ENCODE peak calls at places on chromosome 14, in ten cellular contexts. One of them, this sample, is unnamed.

GRCh38 chr14:76015191-76015590 is 29.6 kb downstream of the IFT43 start:
- DNase-seq in left ventricle myocardium inferior: no peak
- DNase-seq in mammary epithelial cell: no peak
- DNase-seq in fibroblast of lung: no peak
- DNase-seq in GM20000: no peak
- DNase-seq in GM12878: no peak
- DNase-seq in gastrocnemius medialis: no peak
- DNase-seq in HFFc6: no peak
- DNase-seq in thyroid gland: no peak
- DNase-seq in kidney: no peak
- DNase-seq in this sample: no peak

GRCh38 chr14:31207287-31207745 is 277 bp downstream of the HECTD1 start:
- DNase-seq in left ventricle myocardium inferior: no peak
- DNase-seq in mammary epithelial cell: peak
- DNase-seq in fibroblast of lung: no peak
- DNase-seq in GM20000: no peak
- DNase-seq in GM12878: no peak
- DNase-seq in gastrocnemius medialis: peak
- DNase-seq in HFFc6: peak
- DNase-seq in thyroid gland: no peak
- DNase-seq in kidney: no peak
- DNase-seq in this sample: peak

GRCh38 chr14:23568021-23568599 is 519 bp upstream of the AP1G2 start:
- DNase-seq in left ventricle myocardium inferior: no peak
- DNase-seq in mammary epithelial cell: no peak
- DNase-seq in fibroblast of lung: no peak
- DNase-seq in GM20000: no peak
- DNase-seq in GM12878: no peak
- DNase-seq in gastrocnemius medialis: peak
- DNase-seq in HFFc6: no peak
- DNase-seq in thyroid gland: no peak
- DNase-seq in kidney: peak
- DNase-seq in this sample: no peak

GRCh38 chr14:91377700-91378652 is 39.6 kb downstream of the CCDC88C start:
- DNase-seq in left ventricle myocardium inferior: no peak
- DNase-seq in mammary epithelial cell: no peak
- DNase-seq in fibroblast of lung: no peak
- DNase-seq in GM20000: no peak
- DNase-seq in GM12878: no peak
- DNase-seq in gastrocnemius medialis: no peak
- DNase-seq in HFFc6: peak
- DNase-seq in thyroid gland: no peak
- DNase-seq in kidney: no peak
- DNase-seq in this sample: no peak

GRCh38 chr14:21136024-21136423 is 19.8 kb downstream of the OR5AU1 start:
- DNase-seq in left ventricle myocardium inferior: no peak
- DNase-seq in mammary epithelial cell: no peak
- DNase-seq in fibroblast of lung: peak
- DNase-seq in GM20000: peak
- DNase-seq in GM12878: no peak
- DNase-seq in gastrocnemius medialis: no peak
- DNase-seq in HFFc6: no peak
- DNase-seq in thyroid gland: no peak
- DNase-seq in kidney: no peak
- DNase-seq in this sample: no peak

GRCh38 chr14:59239030-59239429 is 50.6 kb downstream of the DAAM1 start:
- DNase-seq in left ventricle myocardium inferior: no peak
- DNase-seq in mammary epithelial cell: no peak
- DNase-seq in fibroblast of lung: no peak
- DNase-seq in GM20000: no peak
- DNase-seq in GM12878: no peak
- DNase-seq in gastrocnemius medialis: no peak
- DNase-seq in HFFc6: no peak
- DNase-seq in thyroid gland: no peak
- DNase-seq in kidney: no peak
- DNase-seq in this sample: no peak

GRCh38 chr14:20627337-20628032 is 14.0 kb downstream of the OR6S1 start:
- DNase-seq in left ventricle myocardium inferior: no peak
- DNase-seq in mammary epithelial cell: peak
- DNase-seq in fibroblast of lung: no peak
- DNase-seq in GM20000: no peak
- DNase-seq in GM12878: no peak
- DNase-seq in gastrocnemius medialis: no peak
- DNase-seq in HFFc6: no peak
- DNase-seq in thyroid gland: no peak
- DNase-seq in kidney: no peak
- DNase-seq in this sample: no peak

GRCh38 chr14:64410084-64410774 is 22.1 kb downstream of the MTHFD1 start:
- DNase-seq in left ventricle myocardium inferior: no peak
- DNase-seq in mammary epithelial cell: peak
- DNase-seq in fibroblast of lung: peak
- DNase-seq in GM20000: no peak
- DNase-seq in GM12878: no peak
- DNase-seq in gastrocnemius medialis: no peak
- DNase-seq in HFFc6: peak
- DNase-seq in thyroid gland: no peak
- DNase-seq in kidney: no peak
- DNase-seq in this sample: no peak

GRCh38 chr14:68248481-68249255 is 429.1 kb downstream of the RAD51B start:
- DNase-seq in left ventricle myocardium inferior: no peak
- DNase-seq in mammary epithelial cell: peak
- DNase-seq in fibroblast of lung: peak
- DNase-seq in GM20000: peak
- DNase-seq in GM12878: peak
- DNase-seq in gastrocnemius medialis: peak
- DNase-seq in HFFc6: peak
- DNase-seq in thyroid gland: peak
- DNase-seq in kidney: peak
- DNase-seq in this sample: no peak
- TF ChIP-seq CTCF in left ventricle myocardium inferior: peak
- TF ChIP-seq CTCF in mammary epithelial cell: peak
- TF ChIP-seq CTCF in fibroblast of lung: peak
- TF ChIP-seq CTCF in GM20000: peak
- TF ChIP-seq CTCF in GM12878: peak
- TF ChIP-seq CTCF in gastrocnemius medialis: peak
- TF ChIP-seq CTCF in HFFc6: peak
- TF ChIP-seq CTCF in thyroid gland: peak
- TF ChIP-seq CTCF in kidney: peak
- TF ChIP-seq CTCF in this sample: peak

GRCh38 chr14:49550284-49551184 is 35.6 kb downstream of the RPS29 start:
- DNase-seq in left ventricle myocardium inferior: no peak
- DNase-seq in mammary epithelial cell: peak
- DNase-seq in fibroblast of lung: peak
- DNase-seq in GM20000: no peak
- DNase-seq in GM12878: no peak
- DNase-seq in gastrocnemius medialis: no peak
- DNase-seq in HFFc6: peak
- DNase-seq in thyroid gland: no peak
- DNase-seq in kidney: no peak
- DNase-seq in this sample: no peak
- TF ChIP-seq CTCF in left ventricle myocardium inferior: no peak
- TF ChIP-seq CTCF in mammary epithelial cell: peak
- TF ChIP-seq CTCF in fibroblast of lung: peak
- TF ChIP-seq CTCF in GM20000: no peak
- TF ChIP-seq CTCF in GM12878: no peak
- TF ChIP-seq CTCF in gastrocnemius medialis: no peak
- TF ChIP-seq CTCF in HFFc6: peak
- TF ChIP-seq CTCF in thyroid gland: no peak
- TF ChIP-seq CTCF in kidney: peak
- TF ChIP-seq CTCF in this sample: peak

GRCh38 chr14:69808919-69809808 is 12.1 kb upstream of the SLC10A1 start:
- DNase-seq in left ventricle myocardium inferior: no peak
- DNase-seq in mammary epithelial cell: no peak
- DNase-seq in fibroblast of lung: no peak
- DNase-seq in GM20000: no peak
- DNase-seq in GM12878: no peak
- DNase-seq in gastrocnemius medialis: no peak
- DNase-seq in HFFc6: no peak
- DNase-seq in thyroid gland: no peak
- DNase-seq in kidney: no peak
- DNase-seq in this sample: no peak

GRCh38 chr14:69798339-69798735 is 1.3 kb upstream of the SLC10A1 start:
- DNase-seq in left ventricle myocardium inferior: no peak
- DNase-seq in mammary epithelial cell: no peak
- DNase-seq in fibroblast of lung: no peak
- DNase-seq in GM20000: no peak
- DNase-seq in GM12878: no peak
- DNase-seq in gastrocnemius medialis: no peak
- DNase-seq in HFFc6: no peak
- DNase-seq in thyroid gland: no peak
- DNase-seq in kidney: no peak
- DNase-seq in this sample: no peak

GRCh38 chr14:69804902-69805301 is 7.9 kb upstream of the SLC10A1 start:
- DNase-seq in left ventricle myocardium inferior: no peak
- DNase-seq in mammary epithelial cell: no peak
- DNase-seq in fibroblast of lung: no peak
- DNase-seq in GM20000: no peak
- DNase-seq in GM12878: no peak
- DNase-seq in gastrocnemius medialis: no peak
- DNase-seq in HFFc6: no peak
- DNase-seq in thyroid gland: no peak
- DNase-seq in kidney: no peak
- DNase-seq in this sample: no peak

GRCh38 chr14:69807192-69807591 is 10.2 kb upstream of the SLC10A1 start:
- DNase-seq in left ventricle myocardium inferior: no peak
- DNase-seq in mammary epithelial cell: no peak
- DNase-seq in fibroblast of lung: no peak
- DNase-seq in GM20000: no peak
- DNase-seq in GM12878: no peak
- DNase-seq in gastrocnemius medialis: no peak
- DNase-seq in HFFc6: no peak
- DNase-seq in thyroid gland: no peak
- DNase-seq in kidney: no peak
- DNase-seq in this sample: no peak

DNA sequence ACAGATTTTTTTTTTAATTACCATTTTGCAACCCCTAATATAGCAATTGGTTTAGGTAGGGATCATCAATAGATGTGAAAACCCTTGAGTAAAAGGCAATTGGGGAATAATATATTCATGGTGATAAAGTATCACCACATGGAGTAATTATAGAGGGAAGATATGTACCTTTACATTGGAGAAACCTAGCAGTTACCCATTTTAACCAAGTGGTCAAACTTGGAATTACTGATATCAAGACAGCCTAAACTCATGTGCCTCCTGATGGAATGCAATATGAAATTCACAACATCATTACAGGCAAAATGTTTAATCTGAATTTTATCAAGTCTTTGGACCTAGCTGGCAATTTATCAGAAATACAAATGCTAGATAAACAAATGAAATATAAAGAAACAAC is 6.7 kb upstream of the SLC10A1 start:
- DNase-seq in left ventricle myocardium inferior: no peak
- DNase-seq in mammary epithelial cell: no peak
- DNase-seq in fibroblast of lung: no peak
- DNase-seq in GM20000: no peak
- DNase-seq in GM12878: no peak
- DNase-seq in gastrocnemius medialis: no peak
- DNase-seq in HFFc6: no peak
- DNase-seq in thyroid gland: no peak
- DNase-seq in kidney: no peak
- DNase-seq in this sample: no peak
- TF ChIP-seq CTCF in left ventricle myocardium inferior: no peak
- TF ChIP-seq CTCF in mammary epithelial cell: peak
- TF ChIP-seq CTCF in fibroblast of lung: peak
- TF ChIP-seq CTCF in GM20000: no peak
- TF ChIP-seq CTCF in GM12878: no peak
- TF ChIP-seq CTCF in gastrocnemius medialis: no peak
- TF ChIP-seq CTCF in HFFc6: peak
- TF ChIP-seq CTCF in thyroid gland: no peak
- TF ChIP-seq CTCF in kidney: no peak
- TF ChIP-seq CTCF in this sample: peak

DNA sequence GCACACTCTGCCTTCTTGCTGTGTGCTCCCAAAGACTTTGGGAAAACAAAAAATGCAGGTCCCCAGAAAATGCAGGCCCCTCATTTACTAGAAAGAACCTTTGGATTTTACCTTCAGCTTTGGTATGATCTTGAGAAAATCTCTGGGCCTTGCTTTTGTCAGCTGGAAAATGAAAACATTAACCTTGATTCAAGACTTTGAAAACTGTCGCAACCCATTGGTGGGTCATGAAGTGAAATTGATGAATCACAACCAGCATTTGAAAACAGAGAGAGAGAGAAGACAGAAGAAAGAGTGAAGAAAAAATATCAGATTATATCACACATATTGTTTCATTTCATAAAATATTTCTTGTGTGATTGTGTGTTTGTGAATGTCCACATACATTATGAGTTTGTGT is 322.5 kb downstream of the ZFP36L1 start:
- DNase-seq in left ventricle myocardium inferior: no peak
- DNase-seq in mammary epithelial cell: peak
- DNase-seq in fibroblast of lung: no peak
- DNase-seq in GM20000: no peak
- DNase-seq in GM12878: no peak
- DNase-seq in gastrocnemius medialis: no peak
- DNase-seq in HFFc6: no peak
- DNase-seq in thyroid gland: no peak
- DNase-seq in kidney: no peak
- DNase-seq in this sample: no peak
- TF ChIP-seq CTCF in left ventricle myocardium inferior: no peak
- TF ChIP-seq CTCF in mammary epithelial cell: no peak
- TF ChIP-seq CTCF in fibroblast of lung: no peak
- TF ChIP-seq CTCF in GM20000: no peak
- TF ChIP-seq CTCF in GM12878: no peak
- TF ChIP-seq CTCF in gastrocnemius medialis: no peak
- TF ChIP-seq CTCF in HFFc6: no peak
- TF ChIP-seq CTCF in thyroid gland: no peak
- TF ChIP-seq CTCF in kidney: no peak
- TF ChIP-seq CTCF in this sample: no peak

DNA sequence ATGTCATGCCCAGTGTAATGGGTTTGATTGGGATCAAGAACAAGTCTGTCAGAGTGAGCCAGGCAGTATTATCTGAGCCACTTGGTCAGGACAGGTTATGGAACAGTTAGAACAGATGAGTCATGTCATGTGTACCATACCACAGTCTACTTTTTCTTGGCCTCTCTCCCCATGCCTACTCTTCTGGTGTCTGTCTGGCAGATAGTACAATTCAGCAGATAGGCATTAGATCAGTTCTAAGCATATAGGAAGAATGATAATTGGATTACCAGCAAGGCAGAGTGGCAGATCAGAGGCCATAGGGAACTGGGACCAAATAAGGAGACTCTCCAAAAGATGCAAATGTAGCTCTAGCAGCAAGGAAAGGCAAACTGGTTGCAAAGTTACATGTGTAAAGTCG is 30.5 kb downstream of the FBXO34 start:
- DNase-seq in left ventricle myocardium inferior: no peak
- DNase-seq in mammary epithelial cell: peak
- DNase-seq in fibroblast of lung: peak
- DNase-seq in GM20000: peak
- DNase-seq in GM12878: no peak
- DNase-seq in gastrocnemius medialis: peak
- DNase-seq in HFFc6: peak
- DNase-seq in thyroid gland: no peak
- DNase-seq in kidney: no peak
- DNase-seq in this sample: no peak
- TF ChIP-seq CTCF in left ventricle myocardium inferior: no peak
- TF ChIP-seq CTCF in mammary epithelial cell: no peak
- TF ChIP-seq CTCF in fibroblast of lung: no peak
- TF ChIP-seq CTCF in GM20000: no peak
- TF ChIP-seq CTCF in GM12878: no peak
- TF ChIP-seq CTCF in gastrocnemius medialis: no peak
- TF ChIP-seq CTCF in HFFc6: no peak
- TF ChIP-seq CTCF in thyroid gland: no peak
- TF ChIP-seq CTCF in kidney: no peak
- TF ChIP-seq CTCF in this sample: no peak